ENCODE peak calls at places on chromosomes 5 and 9, in seven cellular contexts. One of them, this sample, is unnamed. For H3K4me1 and H3K9me3, the result is how much of the 10 kb centered on the place peaks cover.

GRCh38 chr5:14261237-14261636 is 118.1 kb downstream of the TRIO start:
- DNase-seq in body of pancreas: no peak
- DNase-seq in breast epithelium: no peak
- DNase-seq in CD4-positive, CD25-positive, alpha-beta regulatory T cell: no peak
- DNase-seq in IMR-90: no peak
- DNase-seq in neuronal stem cell: no peak
- DNase-seq in naive thymus-derived CD4-positive, alpha-beta T cell: no peak
- DNase-seq in this sample: no peak

GRCh38 chr5:173735691-173736090 is 119.2 kb upstream of the BOD1 start:
- DNase-seq in CD4-positive, CD25-positive, alpha-beta regulatory T cell: no peak
- DNase-seq in neuronal stem cell: no peak
- DNase-seq in breast epithelium: no peak
- DNase-seq in naive thymus-derived CD4-positive, alpha-beta T cell: no peak
- DNase-seq in body of pancreas: no peak
- DNase-seq in IMR-90: no peak
- DNase-seq in this sample: no peak

GRCh38 chr5:73867344-73868335 is 241.6 kb downstream of the ARHGEF28 start:
- DNase-seq in CD4-positive, CD25-positive, alpha-beta regulatory T cell: no peak
- DNase-seq in breast epithelium: no peak
- DNase-seq in neuronal stem cell: no peak
- DNase-seq in naive thymus-derived CD4-positive, alpha-beta T cell: no peak
- DNase-seq in body of pancreas: no peak
- DNase-seq in IMR-90: peak
- DNase-seq in this sample: no peak

GRCh38 chr9:87119328-87119881 is 172.1 kb upstream of the GAS1 start:
- DNase-seq in breast epithelium: peak
- DNase-seq in naive thymus-derived CD4-positive, alpha-beta T cell: no peak
- DNase-seq in IMR-90: peak
- DNase-seq in CD4-positive, CD25-positive, alpha-beta regulatory T cell: no peak
- DNase-seq in neuronal stem cell: no peak
- DNase-seq in body of pancreas: peak
- DNase-seq in this sample: no peak

GRCh38 chr9:109497193-109498165 is 628 bp downstream of the PTPN3 start:
- DNase-seq in breast epithelium: no peak
- DNase-seq in CD4-positive, CD25-positive, alpha-beta regulatory T cell: no peak
- DNase-seq in IMR-90: no peak
- DNase-seq in naive thymus-derived CD4-positive, alpha-beta T cell: no peak
- DNase-seq in body of pancreas: peak
- DNase-seq in neuronal stem cell: no peak
- DNase-seq in this sample: no peak

GRCh38 chr5:169350759-169351240 is 49.9 kb upstream of the SLIT3 start:
- DNase-seq in body of pancreas: no peak
- DNase-seq in breast epithelium: no peak
- DNase-seq in CD4-positive, CD25-positive, alpha-beta regulatory T cell: no peak
- DNase-seq in naive thymus-derived CD4-positive, alpha-beta T cell: no peak
- DNase-seq in neuronal stem cell: no peak
- DNase-seq in IMR-90: peak
- DNase-seq in this sample: no peak

GRCh38 chr5:61675015-61675692 is 343.1 kb downstream of the ZSWIM6 start:
- DNase-seq in CD4-positive, CD25-positive, alpha-beta regulatory T cell: no peak
- DNase-seq in body of pancreas: peak
- DNase-seq in neuronal stem cell: peak
- DNase-seq in IMR-90: no peak
- DNase-seq in breast epithelium: no peak
- DNase-seq in naive thymus-derived CD4-positive, alpha-beta T cell: no peak
- DNase-seq in this sample: no peak

GRCh38 chr9:113912816-113913215 is 36.7 kb downstream of the ZNF618 start:
- DNase-seq in IMR-90: no peak
- DNase-seq in neuronal stem cell: no peak
- DNase-seq in breast epithelium: no peak
- DNase-seq in naive thymus-derived CD4-positive, alpha-beta T cell: no peak
- DNase-seq in CD4-positive, CD25-positive, alpha-beta regulatory T cell: no peak
- DNase-seq in body of pancreas: no peak
- DNase-seq in this sample: no peak

GRCh38 chr5:153209687-153210086 is 280.8 kb upstream of the GRIA1 start:
- DNase-seq in IMR-90: no peak
- DNase-seq in naive thymus-derived CD4-positive, alpha-beta T cell: no peak
- DNase-seq in breast epithelium: no peak
- DNase-seq in CD4-positive, CD25-positive, alpha-beta regulatory T cell: no peak
- DNase-seq in body of pancreas: no peak
- DNase-seq in neuronal stem cell: no peak
- DNase-seq in this sample: no peak

GRCh38 chr5:149423287-149424268 is 44.5 kb upstream of the IL17B start:
- DNase-seq in body of pancreas: no peak
- DNase-seq in naive thymus-derived CD4-positive, alpha-beta T cell: no peak
- DNase-seq in neuronal stem cell: no peak
- DNase-seq in CD4-positive, CD25-positive, alpha-beta regulatory T cell: no peak
- DNase-seq in breast epithelium: no peak
- DNase-seq in IMR-90: peak
- DNase-seq in this sample: no peak

GRCh38 chr5:176744584-176744965 is 65.8 kb upstream of the UNC5A start:
- DNase-seq in naive thymus-derived CD4-positive, alpha-beta T cell: no peak
- DNase-seq in body of pancreas: no peak
- DNase-seq in IMR-90: no peak
- DNase-seq in CD4-positive, CD25-positive, alpha-beta regulatory T cell: no peak
- DNase-seq in breast epithelium: no peak
- DNase-seq in neuronal stem cell: no peak
- DNase-seq in this sample: no peak

GRCh38 chr5:102823441-102823874 is 68.4 kb downstream of the PAM start:
- DNase-seq in breast epithelium: no peak
- DNase-seq in IMR-90: peak
- DNase-seq in neuronal stem cell: no peak
- DNase-seq in CD4-positive, CD25-positive, alpha-beta regulatory T cell: no peak
- DNase-seq in naive thymus-derived CD4-positive, alpha-beta T cell: no peak
- DNase-seq in body of pancreas: no peak
- DNase-seq in this sample: no peak

GRCh38 chr5:108786806-108787483 is 39.2 kb downstream of the FER start:
- DNase-seq in CD4-positive, CD25-positive, alpha-beta regulatory T cell: no peak
- DNase-seq in IMR-90: no peak
- DNase-seq in body of pancreas: no peak
- DNase-seq in breast epithelium: no peak
- DNase-seq in neuronal stem cell: no peak
- DNase-seq in naive thymus-derived CD4-positive, alpha-beta T cell: no peak
- DNase-seq in this sample: no peak

GRCh38 chr5:94983861-94984535 is 300.9 kb downstream of the MCTP1 start:
- DNase-seq in breast epithelium: no peak
- DNase-seq in CD4-positive, CD25-positive, alpha-beta regulatory T cell: no peak
- DNase-seq in neuronal stem cell: no peak
- DNase-seq in body of pancreas: no peak
- DNase-seq in naive thymus-derived CD4-positive, alpha-beta T cell: no peak
- DNase-seq in IMR-90: peak
- DNase-seq in this sample: no peak

GRCh38 chr5:148805323-148806290 is 20.8 kb upstream of the ADRB2 start:
- DNase-seq in naive thymus-derived CD4-positive, alpha-beta T cell: no peak
- DNase-seq in IMR-90: peak
- DNase-seq in breast epithelium: no peak
- DNase-seq in neuronal stem cell: no peak
- DNase-seq in CD4-positive, CD25-positive, alpha-beta regulatory T cell: no peak
- DNase-seq in body of pancreas: no peak
- DNase-seq in this sample: no peak

GRCh38 chr5:55982957-55983381 is 11.8 kb downstream of the IL6ST start:
- DNase-seq in CD4-positive, CD25-positive, alpha-beta regulatory T cell: no peak
- DNase-seq in IMR-90: no peak
- DNase-seq in breast epithelium: no peak
- DNase-seq in body of pancreas: no peak
- DNase-seq in neuronal stem cell: no peak
- DNase-seq in naive thymus-derived CD4-positive, alpha-beta T cell: peak
- DNase-seq in this sample: no peak

GRCh38 chr9:131263701-131264100 is 12.6 kb downstream of the FAM78A start:
- DNase-seq in IMR-90: no peak
- DNase-seq in naive thymus-derived CD4-positive, alpha-beta T cell: no peak
- DNase-seq in CD4-positive, CD25-positive, alpha-beta regulatory T cell: no peak
- DNase-seq in breast epithelium: no peak
- DNase-seq in body of pancreas: no peak
- DNase-seq in neuronal stem cell: no peak
- DNase-seq in this sample: no peak
- H3K4me1 ChIP-seq in IMR-90: under half
- H3K4me1 ChIP-seq in naive thymus-derived CD4-positive, alpha-beta T cell: under half
- H3K4me1 ChIP-seq in CD4-positive, CD25-positive, alpha-beta regulatory T cell: half or more
- H3K4me1 ChIP-seq in breast epithelium: under half
- H3K4me1 ChIP-seq in body of pancreas: under half
- H3K4me1 ChIP-seq in neuronal stem cell: under half
- H3K4me1 ChIP-seq in this sample: half or more

DNA sequence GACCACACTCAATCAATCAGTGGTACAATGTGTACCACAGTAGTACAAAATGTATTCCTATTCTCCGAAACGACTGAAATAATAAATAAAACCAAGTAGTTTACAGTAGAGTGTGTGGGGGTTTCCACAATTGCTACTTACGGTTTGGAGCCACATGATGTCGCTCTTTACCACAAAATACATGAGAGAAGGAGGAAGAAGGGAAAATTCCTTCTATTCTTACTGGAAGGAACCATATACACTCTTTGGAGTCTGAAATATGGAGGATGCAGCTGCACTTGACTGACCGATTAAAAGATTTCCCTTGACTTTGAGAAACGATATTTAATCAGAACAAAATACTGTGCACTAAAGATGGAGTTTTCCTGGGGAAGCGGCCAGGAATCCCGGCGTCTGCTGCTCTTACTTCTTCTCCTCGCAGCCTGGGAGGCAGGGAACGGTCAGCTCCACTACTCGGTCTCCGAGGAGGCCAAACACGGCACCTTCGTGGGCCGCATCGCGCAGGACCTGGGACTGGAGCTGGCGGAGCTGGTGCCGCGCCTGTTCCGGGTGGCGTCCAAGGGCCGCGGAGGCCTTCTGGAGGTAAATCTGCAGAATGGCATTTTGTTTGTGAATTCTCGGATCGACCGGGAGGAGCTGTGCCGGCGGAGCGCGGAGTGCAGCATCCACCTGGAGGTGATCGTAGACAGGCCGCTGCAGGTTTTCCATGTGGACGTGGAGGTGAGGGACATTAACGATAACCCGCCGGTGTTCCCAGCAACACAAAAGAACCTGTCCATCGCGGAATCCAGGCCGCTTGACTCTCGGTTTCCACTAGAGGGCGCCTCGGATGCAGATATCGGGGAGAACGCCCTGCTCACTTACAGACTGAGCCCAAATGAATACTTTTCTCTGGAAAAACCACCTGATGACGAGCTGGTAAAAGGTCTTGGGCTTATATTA is at the start of gene PCDHA4:
- DNase-seq in neuronal stem cell: peak
- DNase-seq in breast epithelium: no peak
- DNase-seq in CD4-positive, CD25-positive, alpha-beta regulatory T cell: no peak
- DNase-seq in naive thymus-derived CD4-positive, alpha-beta T cell: no peak
- DNase-seq in body of pancreas: peak
- DNase-seq in IMR-90: no peak
- DNase-seq in this sample: no peak
- H3K9me3 ChIP-seq in neuronal stem cell: under half
- H3K9me3 ChIP-seq in breast epithelium: half or more
- H3K9me3 ChIP-seq in CD4-positive, CD25-positive, alpha-beta regulatory T cell: under half
- H3K9me3 ChIP-seq in naive thymus-derived CD4-positive, alpha-beta T cell: under half
- H3K9me3 ChIP-seq in body of pancreas: under half
- H3K9me3 ChIP-seq in IMR-90: under half
- H3K9me3 ChIP-seq in this sample: under half

GRCh38 chr9:78296893-78297671 is at the start of gene PSAT1:
- DNase-seq in CD4-positive, CD25-positive, alpha-beta regulatory T cell: peak
- DNase-seq in body of pancreas: peak
- DNase-seq in breast epithelium: peak
- DNase-seq in naive thymus-derived CD4-positive, alpha-beta T cell: peak
- DNase-seq in neuronal stem cell: peak
- DNase-seq in IMR-90: peak
- DNase-seq in this sample: peak
- H3K4me1 ChIP-seq in CD4-positive, CD25-positive, alpha-beta regulatory T cell: under half
- H3K4me1 ChIP-seq in body of pancreas: half or more
- H3K4me1 ChIP-seq in breast epithelium: under half
- H3K4me1 ChIP-seq in naive thymus-derived CD4-positive, alpha-beta T cell: under half
- H3K4me1 ChIP-seq in neuronal stem cell: under half
- H3K4me1 ChIP-seq in IMR-90: under half
- H3K4me1 ChIP-seq in this sample: under half

DNA sequence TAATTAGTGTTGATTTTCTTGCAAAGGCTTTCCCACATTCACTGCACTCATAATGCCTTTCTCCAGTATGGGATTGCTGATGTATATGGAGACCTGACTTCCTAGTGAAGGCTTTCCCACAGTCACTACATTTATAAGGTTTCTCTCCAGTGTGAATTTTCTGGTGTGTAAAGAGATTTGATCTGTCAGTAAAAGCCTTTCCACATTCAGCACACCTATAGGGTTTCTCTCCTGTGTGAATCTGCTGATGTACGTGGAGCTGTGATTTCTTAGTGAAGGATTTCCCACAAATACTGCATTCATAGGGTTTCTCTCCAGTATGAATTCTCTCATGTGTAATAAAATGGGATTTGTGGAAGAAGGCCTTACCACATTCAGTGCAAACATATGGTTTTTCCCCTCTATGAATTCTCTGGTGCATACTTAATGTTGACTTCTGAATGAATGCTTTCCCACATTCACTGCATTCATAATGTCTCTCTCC is 31.1 kb downstream of the ZNF484 start:
- DNase-seq in neuronal stem cell: no peak
- DNase-seq in body of pancreas: no peak
- DNase-seq in CD4-positive, CD25-positive, alpha-beta regulatory T cell: no peak
- DNase-seq in breast epithelium: no peak
- DNase-seq in IMR-90: no peak
- DNase-seq in naive thymus-derived CD4-positive, alpha-beta T cell: no peak
- DNase-seq in this sample: no peak
- H3K9me3 ChIP-seq in neuronal stem cell: under half
- H3K9me3 ChIP-seq in body of pancreas: under half
- H3K9me3 ChIP-seq in CD4-positive, CD25-positive, alpha-beta regulatory T cell: half or more
- H3K9me3 ChIP-seq in breast epithelium: half or more
- H3K9me3 ChIP-seq in IMR-90: under half
- H3K9me3 ChIP-seq in naive thymus-derived CD4-positive, alpha-beta T cell: under half
- H3K9me3 ChIP-seq in this sample: under half

DNA sequence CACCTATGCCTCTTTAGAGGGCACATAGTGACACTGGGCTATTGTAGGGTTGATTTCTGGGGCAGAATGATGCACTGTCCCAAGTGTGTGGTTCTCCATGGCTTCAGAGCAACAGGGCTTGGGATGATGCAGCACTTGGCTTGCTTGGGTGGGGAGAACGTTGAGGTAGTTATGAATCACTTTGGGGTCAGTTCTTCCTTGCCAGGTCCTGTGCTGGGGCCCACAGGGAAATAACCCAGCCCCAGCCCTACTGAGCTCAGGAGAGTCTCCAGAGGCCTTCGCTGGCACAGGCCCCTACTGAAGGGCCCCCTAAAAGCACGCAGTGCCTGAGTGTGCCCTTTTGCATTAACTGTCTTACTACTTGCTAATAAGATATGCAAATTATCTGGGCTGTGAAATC is 24.2 kb downstream of the JADE2 start:
- DNase-seq in naive thymus-derived CD4-positive, alpha-beta T cell: no peak
- DNase-seq in CD4-positive, CD25-positive, alpha-beta regulatory T cell: no peak
- DNase-seq in neuronal stem cell: no peak
- DNase-seq in breast epithelium: no peak
- DNase-seq in IMR-90: peak
- DNase-seq in body of pancreas: no peak
- DNase-seq in this sample: no peak
- H3K4me1 ChIP-seq in naive thymus-derived CD4-positive, alpha-beta T cell: under half
- H3K4me1 ChIP-seq in CD4-positive, CD25-positive, alpha-beta regulatory T cell: under half
- H3K4me1 ChIP-seq in neuronal stem cell: under half
- H3K4me1 ChIP-seq in breast epithelium: under half
- H3K4me1 ChIP-seq in IMR-90: half or more
- H3K4me1 ChIP-seq in body of pancreas: under half
- H3K4me1 ChIP-seq in this sample: under half

This sample was measured in effector memory CD4-positive, alpha-beta T cell.